ENCODE peak calls at places on chromosomes 3 and 15, in four cellular contexts. One of them, this sample, is unnamed.

GRCh38 chr15:47358876-47359275 is 358.4 kb upstream of the SEMA6D start:
- DNase-seq in bronchial epithelial cell: peak; percentile 64
- DNase-seq in choroid plexus epithelial cell: no peak
- DNase-seq in upper lobe of right lung: no peak
- DNase-seq in this sample: peak; percentile 75

GRCh38 chr3:42755681-42756578 is 17.1 kb downstream of the CCDC13 start:
- DNase-seq in bronchial epithelial cell: no peak
- DNase-seq in upper lobe of right lung: no peak
- DNase-seq in choroid plexus epithelial cell: peak; percentile 66
- DNase-seq in this sample: peak; percentile 27

GRCh38 chr3:158768881-158769518 is 32.9 kb upstream of the MFSD1 start:
- DNase-seq in choroid plexus epithelial cell: peak; percentile 99
- DNase-seq in bronchial epithelial cell: peak; percentile 76
- DNase-seq in upper lobe of right lung: no peak
- DNase-seq in this sample: peak; percentile 60

GRCh38 chr3:31167666-31168065 is 273.2 kb upstream of the GADL1 start:
- DNase-seq in choroid plexus epithelial cell: peak; percentile 82
- DNase-seq in upper lobe of right lung: no peak
- DNase-seq in bronchial epithelial cell: no peak
- DNase-seq in this sample: no peak

GRCh38 chr3:172152869-172153268 is 113.5 kb downstream of the FNDC3B start:
- DNase-seq in upper lobe of right lung: no peak
- DNase-seq in bronchial epithelial cell: peak; percentile 44
- DNase-seq in choroid plexus epithelial cell: peak; percentile 72
- DNase-seq in this sample: peak; percentile 32

GRCh38 chr3:44954962-44955361 is 21.0 kb downstream of the ZDHHC3 start:
- DNase-seq in choroid plexus epithelial cell: peak; percentile 57
- DNase-seq in upper lobe of right lung: peak; percentile 78
- DNase-seq in bronchial epithelial cell: peak; percentile 64
- DNase-seq in this sample: peak; percentile 36

GRCh38 chr3:147735662-147736061 is 326.5 kb downstream of the ZIC1 start:
- DNase-seq in choroid plexus epithelial cell: no peak
- DNase-seq in upper lobe of right lung: no peak
- DNase-seq in bronchial epithelial cell: no peak
- DNase-seq in this sample: no peak

GRCh38 chr3:47006145-47006651 is 26.7 kb downstream of the NBEAL2 start:
- DNase-seq in choroid plexus epithelial cell: no peak
- DNase-seq in upper lobe of right lung: peak; percentile 48
- DNase-seq in bronchial epithelial cell: no peak
- DNase-seq in this sample: no peak

GRCh38 chr3:33648793-33649192 is 69.3 kb downstream of the CLASP2 start:
- DNase-seq in upper lobe of right lung: no peak
- DNase-seq in choroid plexus epithelial cell: no peak
- DNase-seq in bronchial epithelial cell: no peak
- DNase-seq in this sample: no peak

GRCh38 chr3:33645060-33645841 is 72.8 kb downstream of the CLASP2 start:
- DNase-seq in choroid plexus epithelial cell: peak; percentile 57
- DNase-seq in upper lobe of right lung: no peak
- DNase-seq in bronchial epithelial cell: peak; percentile 60
- DNase-seq in this sample: peak; percentile 51

GRCh38 chr3:33644598-33644997 is 73.5 kb downstream of the CLASP2 start:
- DNase-seq in choroid plexus epithelial cell: no peak
- DNase-seq in bronchial epithelial cell: no peak
- DNase-seq in upper lobe of right lung: no peak
- DNase-seq in this sample: no peak

GRCh38 chr3:33652736-33653135 is 65.3 kb downstream of the CLASP2 start:
- DNase-seq in upper lobe of right lung: no peak
- DNase-seq in choroid plexus epithelial cell: peak; percentile 30
- DNase-seq in bronchial epithelial cell: no peak
- DNase-seq in this sample: no peak

DNA sequence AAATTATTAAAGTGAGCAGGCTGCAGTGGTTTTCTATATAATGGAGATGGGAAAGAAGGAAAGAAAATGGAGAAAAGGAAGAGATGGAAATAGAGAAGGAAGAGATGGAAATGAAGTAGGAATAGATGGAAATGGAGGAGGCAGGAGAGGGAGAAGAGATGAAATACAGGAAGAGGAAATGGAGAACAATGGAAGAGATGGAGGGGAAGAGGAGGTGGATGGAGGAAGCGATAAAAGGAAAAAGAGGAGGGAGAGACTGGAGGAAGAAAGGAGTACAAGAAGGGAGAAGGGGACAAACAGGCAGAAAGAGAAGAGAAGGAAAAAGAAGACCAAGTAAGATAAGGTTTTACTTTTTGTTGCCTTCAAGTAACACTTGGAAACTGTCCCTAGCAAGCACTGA is 67.6 kb downstream of the CLASP2 start:
- DNase-seq in bronchial epithelial cell: no peak
- DNase-seq in upper lobe of right lung: no peak
- DNase-seq in choroid plexus epithelial cell: no peak
- DNase-seq in this sample: no peak
- TF ChIP-seq CTCF in bronchial epithelial cell: no peak
- TF ChIP-seq CTCF in upper lobe of right lung: no peak
- TF ChIP-seq CTCF in choroid plexus epithelial cell: no peak
- TF ChIP-seq CTCF in this sample: no peak

GRCh38 chr15:40300367-40300766 is 7.4 kb downstream of the PLCB2 start:
- DNase-seq in bronchial epithelial cell: no peak
- DNase-seq in upper lobe of right lung: no peak
- DNase-seq in choroid plexus epithelial cell: no peak
- DNase-seq in this sample: no peak
- H3K4me3 ChIP-seq in bronchial epithelial cell: no peak overlapping the region
- H3K4me3 ChIP-seq in upper lobe of right lung: no peak overlapping the region
- H3K4me3 ChIP-seq in choroid plexus epithelial cell: no peak overlapping the region
- H3K4me3 ChIP-seq in this sample: no peak overlapping the region

GRCh38 chr15:64837502-64837901 is 4.2 kb upstream of the PLEKHO2 start:
- DNase-seq in choroid plexus epithelial cell: no peak
- DNase-seq in upper lobe of right lung: no peak
- DNase-seq in bronchial epithelial cell: no peak
- DNase-seq in this sample: no peak

GRCh38 chr15:64841258-64842098 is at the start of gene PLEKHO2:
- DNase-seq in upper lobe of right lung: peak; percentile 99
- DNase-seq in bronchial epithelial cell: peak; percentile 69
- DNase-seq in choroid plexus epithelial cell: peak; percentile 95
- DNase-seq in this sample: peak; percentile 90

GRCh38 chr15:64833690-64834089 is 8.0 kb upstream of the PLEKHO2 start:
- DNase-seq in choroid plexus epithelial cell: no peak
- DNase-seq in upper lobe of right lung: no peak
- DNase-seq in bronchial epithelial cell: no peak
- DNase-seq in this sample: no peak

GRCh38 chr15:64836023-64836536 is 5.6 kb upstream of the PLEKHO2 start:
- DNase-seq in choroid plexus epithelial cell: no peak
- DNase-seq in bronchial epithelial cell: no peak
- DNase-seq in upper lobe of right lung: no peak
- DNase-seq in this sample: no peak
- TF ChIP-seq CTCF in choroid plexus epithelial cell: no peak
- TF ChIP-seq CTCF in bronchial epithelial cell: no peak
- TF ChIP-seq CTCF in upper lobe of right lung: no peak
- TF ChIP-seq CTCF in this sample: no peak

GRCh38 chr3:64222501-64222900 is 2.8 kb downstream of the PRICKLE2 start:
- DNase-seq in bronchial epithelial cell: no peak
- DNase-seq in choroid plexus epithelial cell: no peak
- DNase-seq in upper lobe of right lung: no peak
- DNase-seq in this sample: no peak

GRCh38 chr3:64224826-64225606 is at the start of gene PRICKLE2:
- DNase-seq in bronchial epithelial cell: no peak
- DNase-seq in choroid plexus epithelial cell: peak; percentile 94
- DNase-seq in upper lobe of right lung: no peak
- DNase-seq in this sample: peak; percentile 68

GRCh38 chr3:64225695-64226499 is 631 bp upstream of the PRICKLE2 start:
- DNase-seq in bronchial epithelial cell: no peak
- DNase-seq in upper lobe of right lung: no peak
- DNase-seq in choroid plexus epithelial cell: peak; percentile 41
- DNase-seq in this sample: no peak

GRCh38 chr3:64221564-64222257 is 3.6 kb downstream of the PRICKLE2 start:
- DNase-seq in bronchial epithelial cell: no peak
- DNase-seq in choroid plexus epithelial cell: no peak
- DNase-seq in upper lobe of right lung: no peak
- DNase-seq in this sample: no peak

DNA sequence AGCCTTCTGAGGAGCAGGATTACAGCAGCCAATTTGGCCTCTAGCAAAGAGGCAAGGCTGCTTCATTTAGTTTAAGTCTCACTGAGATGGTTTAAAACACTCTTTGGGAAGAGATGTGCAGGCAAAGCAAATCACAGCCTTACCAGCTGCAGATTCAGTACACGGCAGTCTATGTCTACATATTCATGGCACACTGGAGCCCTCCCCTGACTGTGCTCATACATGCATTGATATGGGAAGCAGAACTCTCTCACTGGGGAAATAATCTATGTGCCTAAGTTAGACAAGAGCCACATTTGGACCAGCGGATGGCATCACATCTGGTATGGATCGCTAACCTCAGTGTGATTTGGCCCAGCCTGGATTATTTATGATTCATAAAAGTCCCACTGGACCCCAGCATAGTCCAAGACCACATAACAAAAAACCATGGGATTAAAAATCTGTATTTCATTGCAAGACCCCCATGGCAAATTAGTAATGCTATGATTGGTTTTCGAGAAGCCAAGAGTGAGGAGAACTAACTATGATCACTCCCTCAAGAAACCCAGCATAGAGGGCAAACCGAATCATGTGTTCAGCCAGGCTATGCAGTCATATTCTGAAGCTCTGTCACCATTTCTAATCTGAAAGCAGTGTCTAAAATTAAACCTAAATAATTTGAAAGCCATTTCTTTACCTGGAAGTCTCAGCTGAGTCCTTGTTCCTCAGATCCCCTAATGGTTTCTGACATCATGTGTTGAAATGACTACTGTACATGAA is 1.3 kb downstream of the PRICKLE2 start:
- DNase-seq in upper lobe of right lung: no peak
- DNase-seq in bronchial epithelial cell: no peak
- DNase-seq in choroid plexus epithelial cell: peak; percentile 68
- DNase-seq in this sample: no peak
- H3K4me3 ChIP-seq in upper lobe of right lung: peak overlapping the region; percentile 14
- H3K4me3 ChIP-seq in bronchial epithelial cell: no peak overlapping the region
- H3K4me3 ChIP-seq in choroid plexus epithelial cell: peak overlapping the region; percentile 47
- H3K4me3 ChIP-seq in this sample: no peak overlapping the region

DNA sequence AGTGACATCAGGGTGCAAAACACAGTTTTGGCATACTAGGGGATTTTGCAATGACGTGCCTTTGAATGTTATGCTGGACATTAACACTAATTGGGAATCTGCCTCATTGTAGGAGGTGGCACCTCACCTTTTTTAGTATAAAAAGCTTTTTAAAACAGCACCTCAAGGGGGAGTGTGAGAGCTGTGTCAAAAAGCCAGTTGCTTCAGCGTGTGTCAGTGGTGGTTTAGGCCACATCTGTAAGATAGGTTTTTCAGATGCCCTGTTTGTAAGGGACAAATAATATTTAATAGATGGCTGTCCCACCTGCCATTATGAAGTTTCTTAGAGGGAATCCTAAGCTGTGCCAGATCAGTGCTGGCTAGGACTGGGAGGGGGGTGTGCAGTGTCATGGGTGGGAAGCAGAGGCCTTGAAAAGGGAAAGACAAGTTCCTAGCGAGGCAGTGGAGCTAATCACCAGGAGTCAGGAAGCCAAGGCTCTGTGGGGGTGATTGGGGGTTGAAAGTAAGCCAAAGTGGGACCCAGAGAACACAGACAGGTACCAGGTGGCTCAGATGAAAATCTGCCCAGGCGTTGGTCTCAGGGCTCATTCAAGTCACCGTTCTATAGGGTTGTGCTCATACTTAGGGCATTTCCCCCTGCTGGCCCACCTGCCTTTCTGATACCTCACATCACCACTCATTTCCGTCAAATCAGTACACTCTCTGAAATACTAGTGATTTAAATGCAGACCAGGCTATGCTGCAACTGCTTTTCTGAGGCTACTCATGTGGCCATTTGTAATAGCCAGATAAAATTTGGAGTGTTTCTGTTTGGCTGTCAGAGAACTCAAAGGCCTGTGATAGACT is 120.5 kb downstream of the BBX start:
- DNase-seq in upper lobe of right lung: no peak
- DNase-seq in bronchial epithelial cell: peak; percentile 26
- DNase-seq in choroid plexus epithelial cell: peak; percentile 37
- DNase-seq in this sample: peak; percentile 43
- TF ChIP-seq CTCF in upper lobe of right lung: peak; percentile 7
- TF ChIP-seq CTCF in bronchial epithelial cell: peak; percentile 29
- TF ChIP-seq CTCF in choroid plexus epithelial cell: peak; percentile 52
- TF ChIP-seq CTCF in this sample: peak; percentile 46

DNA sequence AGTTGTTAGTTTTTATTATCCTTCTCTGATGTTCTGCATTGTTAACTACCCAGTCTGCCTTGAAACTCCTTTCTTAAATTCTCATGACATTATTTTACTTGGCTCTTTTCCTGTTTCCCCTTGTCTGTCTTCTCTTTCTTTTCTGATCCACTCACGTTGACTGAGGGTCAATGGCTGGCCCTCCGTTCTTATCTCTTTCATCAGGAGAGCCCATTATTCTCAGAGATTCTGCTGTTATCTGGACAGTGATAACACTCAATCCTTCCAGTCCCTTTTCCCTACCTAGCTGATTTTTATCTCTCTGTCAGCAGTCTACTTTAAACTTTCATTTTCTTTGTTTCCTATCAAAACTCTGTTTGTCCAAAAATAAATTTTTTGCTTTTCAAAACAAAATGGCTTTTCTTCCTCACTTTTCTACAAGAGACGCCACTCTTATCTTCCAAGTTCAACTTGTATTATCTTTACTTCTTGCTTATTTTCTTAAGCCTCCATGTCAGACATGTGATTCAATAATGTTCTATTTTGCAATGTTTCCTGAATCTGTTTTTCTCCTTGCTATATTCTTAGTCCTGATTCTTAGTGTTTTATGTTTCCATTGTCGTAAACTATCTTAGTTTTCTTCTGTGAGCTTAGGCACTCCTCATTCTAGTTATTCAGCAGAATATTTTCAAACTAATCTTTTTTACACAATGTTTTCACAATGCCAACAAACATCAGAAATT is 120.2 kb downstream of the NEDD4 start:
- DNase-seq in upper lobe of right lung: no peak
- DNase-seq in bronchial epithelial cell: no peak
- DNase-seq in choroid plexus epithelial cell: peak; percentile 63
- DNase-seq in this sample: no peak
- H3K4me3 ChIP-seq in upper lobe of right lung: no peak overlapping the region
- H3K4me3 ChIP-seq in bronchial epithelial cell: no peak overlapping the region
- H3K4me3 ChIP-seq in choroid plexus epithelial cell: peak overlapping the region; percentile 2
- H3K4me3 ChIP-seq in this sample: no peak overlapping the region

DNA sequence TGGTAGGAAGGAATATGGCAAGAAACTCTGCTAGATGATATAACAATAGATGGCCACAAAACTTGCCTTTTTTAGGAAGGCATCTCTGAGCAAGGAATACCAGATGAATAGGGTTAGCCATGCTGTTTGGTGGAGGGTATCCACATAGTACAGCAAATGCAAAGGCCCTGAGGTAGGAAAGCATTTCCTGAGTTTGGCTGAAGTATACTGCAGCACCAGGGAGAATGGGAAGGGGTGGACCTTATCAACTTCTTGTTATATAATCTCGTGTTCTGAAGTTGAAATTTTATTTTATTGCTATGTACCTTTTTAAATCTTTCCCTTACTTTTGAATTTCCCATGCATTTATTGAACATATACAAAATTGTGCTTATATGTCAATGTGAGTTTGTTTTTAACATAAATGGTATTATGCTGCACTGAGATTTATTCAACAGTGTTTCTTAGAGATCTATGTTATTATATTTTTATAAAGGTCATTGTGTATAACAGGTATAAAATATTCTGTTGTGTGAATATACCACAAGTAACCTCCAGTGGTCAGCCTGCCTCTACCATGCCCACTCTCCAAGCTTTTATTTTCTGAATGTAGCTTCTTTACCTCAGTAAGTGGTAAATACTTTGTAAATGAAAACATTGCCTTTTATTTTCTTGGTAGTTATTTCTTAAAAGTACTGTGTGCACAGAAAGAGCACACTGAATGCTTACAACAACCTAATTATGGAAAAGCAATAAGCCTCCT is 2.8 kb upstream of the KAT2B start:
- DNase-seq in upper lobe of right lung: no peak
- DNase-seq in choroid plexus epithelial cell: no peak
- DNase-seq in bronchial epithelial cell: no peak
- DNase-seq in this sample: no peak
- TF ChIP-seq CTCF in upper lobe of right lung: no peak
- TF ChIP-seq CTCF in choroid plexus epithelial cell: peak; percentile 33
- TF ChIP-seq CTCF in bronchial epithelial cell: no peak
- TF ChIP-seq CTCF in this sample: no peak